ENCODE peak calls at places on chromosome 22, in five cellular contexts. A is putamen; X is H54; J is CD4-positive, CD25-positive, alpha-beta regulatory T cell; M is HTR-8/SVneo. R is an unnamed sample.
A peak's percentile ranks its signal among the peaks of the same experiment; 100 is the strongest.

GRCh38 chr22:22133910-22134309 is 110.7 kb upstream of the VPREB1 start:
- DNase-seq in A (no peak), X (no peak), J (no peak), M (no peak), R (no peak)

GRCh38 chr22:23175817-23176644 is 4.3 kb upstream of the BCR start:
- DNase-seq in A (no peak), X (no peak), J (peak; percentile 60), M (no peak), R (no peak)

GRCh38 chr22:24707477-24707816 is 67.1 kb downstream of the PIWIL3 start:
- DNase-seq in A (no peak), X (no peak), J (no peak), M (no peak), R (peak; percentile 79)

GRCh38 chr22:40862013-40862412 is at the start of gene DNAJB7:
- DNase-seq in A (no peak), X (no peak), J (no peak), M (no peak), R (no peak)

GRCh38 chr22:46122511-46122971 is 27.8 kb upstream of the PPARA start:
- DNase-seq in A (no peak), X (peak; percentile 62), J (peak; percentile 60), M (peak; percentile 85), R (peak; percentile 52)

GRCh38 chr22:44755956-44756361 is 3.6 kb downstream of the ARHGAP8 start:
- DNase-seq in A (no peak), X (no peak), J (no peak), M (no peak), R (no peak)

GRCh38 chr22:32695451-32695891 is 106.0 kb upstream of the TIMP3 start:
- DNase-seq in A (no peak), X (peak; percentile 40), J (no peak), M (peak; percentile 53), R (no peak)

GRCh38 chr22:32602154-32602553 is 127.5 kb downstream of the FBXO7 start:
- DNase-seq in A (no peak), X (no peak), J (no peak), M (no peak), R (no peak)

GRCh38 chr22:45534339-45535192 is 31.9 kb downstream of the FBLN1 start:
- DNase-seq in A (no peak), X (no peak), J (no peak), M (no peak), R (no peak)

GRCh38 chr22:45493286-45493771 is 9.4 kb upstream of the FBLN1 start:
- DNase-seq in A (no peak), X (no peak), J (no peak), M (no peak), R (no peak)

GRCh38 chr22:22855617-22856308 is 31.9 kb upstream of the IGLL5 start:
- DNase-seq in A (no peak), X (no peak), J (peak; percentile 29), M (peak; percentile 5), R (peak; percentile 30)

GRCh38 chr22:20458530-20459151 is 21.0 kb upstream of the SCARF2 start:
- DNase-seq in A (no peak), X (no peak), J (no peak), M (no peak), R (no peak)

GRCh38 chr22:40043086-40043485 is 48.3 kb downstream of the FAM83F start:
- DNase-seq in A (no peak), X (no peak), J (no peak), M (no peak), R (no peak)

GRCh38 chr22:20089977-20090729 is 10.1 kb downstream of the DGCR8 start:
- DNase-seq in A (no peak), X (no peak), J (peak; percentile 49), M (no peak), R (no peak)

GRCh38 chr22:30347255-30347892 is 9.3 kb downstream of the SF3A1 start:
- DNase-seq in A (no peak), X (no peak), J (no peak), M (no peak), R (no peak)

GRCh38 chr22:44605486-44605885 is 96.5 kb upstream of the PRR5 start:
- DNase-seq in A (no peak), X (no peak), J (no peak), M (no peak), R (no peak)

GRCh38 chr22:29198240-29198639 is 7.5 kb upstream of the EMID1 start:
- DNase-seq in A (no peak), X (no peak), J (no peak), M (no peak), R (no peak)

GRCh38 chr22:49704345-49705215 is 123.1 kb downstream of the BRD1 start:
- DNase-seq in A (no peak), X (no peak), J (no peak), M (no peak), R (no peak)

GRCh38 chr22:50625568-50626313 is 2.2 kb downstream of the ARSA start:
- DNase-seq in A (no peak), X (no peak), J (no peak), M (no peak), R (no peak)

GRCh38 chr22:27726344-27726725 is 75.2 kb downstream of the MN1 start:
- DNase-seq in A (no peak), X (no peak), J (no peak), M (no peak), R (no peak)

GRCh38 chr22:48301421-48301820 is 1526.3 kb downstream of the BRD1 start:
- DNase-seq in A (no peak), X (no peak), J (no peak), M (no peak), R (no peak)

GRCh38 chr22:37676691-37677627 is 1.5 kb downstream of the LGALS1 start:
- DNase-seq in A (peak; percentile 57), X (peak; percentile 45), J (peak; percentile 96), M (peak; percentile 67), R (peak; percentile 78)

GRCh38 chr22:37967147-37967546 is 13.6 kb downstream of the POLR2F start:
- DNase-seq in A (peak; percentile 49), X (no peak), J (no peak), M (no peak), R (no peak)

GRCh38 chr22:37396488-37397084 is 30.7 kb downstream of the ELFN2 start:
- DNase-seq in A (no peak), X (no peak), J (no peak), M (no peak), R (no peak)

GRCh38 chr22:32204856-32205722 is at the start of gene RFPL2:
- DNase-seq in A (peak; percentile 58), X (no peak), J (peak; percentile 30), M (peak; percentile 41), R (peak; percentile 86)

GRCh38 chr22:20131856-20132685 is 467 bp downstream of the ZDHHC8 start:
- DNase-seq in A (no peak), X (no peak), J (peak; percentile 28), M (no peak), R (no peak)

GRCh38 chr22:37193629-37194191 is 5.7 kb upstream of the C1QTNF6 start:
- DNase-seq in A (no peak), X (no peak), J (peak; percentile 81), M (no peak), R (no peak)

GRCh38 chr22:39808087-39808486 is 85.5 kb downstream of the ENTHD1 start:
- DNase-seq in A (no peak), X (no peak), J (peak; percentile 54), M (peak; percentile 5), R (peak; percentile 4)

GRCh38 chr22:26527574-26528465 is 15.5 kb upstream of the TFIP11 start:
- DNase-seq in A (no peak), X (no peak), J (no peak), M (no peak), R (no peak)

GRCh38 chr22:37098976-37099577 is 10.4 kb downstream of the TMPRSS6 start:
- DNase-seq in A (no peak), X (no peak), J (no peak), M (no peak), R (no peak)

GRCh38 chr22:42994917-42995562 is 19.9 kb downstream of the PACSIN2 start:
- DNase-seq in A (no peak), X (no peak), J (no peak), M (no peak), R (no peak)

GRCh38 chr22:39282642-39283311 is 36.6 kb downstream of the RPL3 start:
- DNase-seq in A (no peak), X (no peak), J (no peak), M (peak; percentile 50), R (no peak)

GRCh38 chr22:37467556-37467955 is 18.6 kb downstream of the MFNG start:
- DNase-seq in A (no peak), X (no peak), J (no peak), M (no peak), R (no peak)

GRCh38 chr22:27669798-27670599 is 131.6 kb downstream of the MN1 start:
- DNase-seq in A (no peak), X (no peak), J (no peak), M (no peak), R (no peak)

GRCh38 chr22:24427500-24428164 is at the start of gene ADORA2A:
- DNase-seq in A (peak; percentile 65), X (no peak), J (peak; percentile 93), M (no peak), R (no peak)

GRCh38 chr22:30823015-30823370 is 128.3 kb downstream of the OSBP2 start:
- DNase-seq in A (no peak), X (no peak), J (no peak), M (no peak), R (no peak)

GRCh38 chr22:37242395-37242918 is 1.6 kb downstream of the RAC2 start:
- DNase-seq in A (no peak), X (no peak), J (peak; percentile 98), M (no peak), R (no peak)

GRCh38 chr22:44438481-44439131 is 59.4 kb downstream of the RTL6 start:
- DNase-seq in A (no peak), X (no peak), J (no peak), M (no peak), R (no peak)

GRCh38 chr22:42758929-42759629 is 38.4 kb upstream of the A4GALT start:
- DNase-seq in A (no peak), X (no peak), J (no peak), M (no peak), R (no peak)

GRCh38 chr22:24011735-24012068 is 598 bp downstream of the CABIN1 start:
- DNase-seq in A (no peak), X (no peak), J (no peak), M (no peak), R (peak; percentile 42)

R was measured in NCI-H146.